ENCODE peak calls at places on chromosomes 5 and 9, in nine cellular contexts. U is ureter; R is PC-9; M is fibroblast of lung; D is NCI-H1694; Q is hepatocyte; I is stomach; W is GM10248; S is stimulated activated CD4-positive, alpha-beta T cell treated with anti-CD3 and anti-CD28 coated beads, Interleukin-2, amount 100 ng/mL, for 48 hours. H is an unnamed sample.

GRCh38 chr5:89484962-89485361 is 602.0 kb upstream of the MEF2C start:
- DNase-seq in W (no peak), U (no peak), R (no peak), I (no peak), Q (no peak), D (no peak), M (no peak), S (no peak), H (no peak)

GRCh38 chr5:92560698-92561361 is 1020.2 kb downstream of the NR2F1-AS1 start:
- DNase-seq in I (no peak), U (no peak), R (no peak), S (no peak), Q (peak), M (peak), W (no peak), D (no peak), H (peak)

GRCh38 chr9:88874391-88874790 is 116.9 kb upstream of the S1PR3 start:
- DNase-seq in W (no peak), I (no peak), R (no peak), M (peak), D (no peak), S (no peak), U (no peak), Q (peak), H (peak)

GRCh38 chr9:69186841-69187611 is 12.9 kb downstream of the TJP2 start:
- DNase-seq in M (peak), R (peak), D (no peak), U (no peak), Q (no peak), S (no peak), W (no peak), I (no peak), H (no peak)

GRCh38 chr9:93096811-93097382 is 880 bp downstream of the CARD19 start:
- DNase-seq in U (no peak), W (no peak), Q (no peak), S (no peak), D (no peak), I (no peak), R (no peak), M (no peak), H (no peak)

GRCh38 chr5:32004404-32004803 is 169.7 kb downstream of the GOLPH3 start:
- DNase-seq in U (no peak), D (no peak), M (no peak), I (no peak), Q (no peak), W (no peak), S (no peak), R (no peak), H (no peak)

GRCh38 chr5:122384612-122385180 is 72.7 kb downstream of the SNCAIP start:
- DNase-seq in D (no peak), S (no peak), W (no peak), M (no peak), Q (no peak), I (no peak), U (no peak), R (no peak), H (no peak)

GRCh38 chr9:32502459-32502858 is 23.5 kb downstream of the RIGI start:
- DNase-seq in U (no peak), W (no peak), S (no peak), I (no peak), D (no peak), M (peak), R (no peak), Q (no peak), H (peak)

GRCh38 chr9:128972956-128973355 is 25.5 kb downstream of the NUP188 start:
- DNase-seq in W (no peak), S (no peak), Q (no peak), I (peak), R (peak), M (peak), D (no peak), U (no peak), H (peak)

GRCh38 chr5:164504141-164504772 is 998.8 kb downstream of the MAT2B start:
- DNase-seq in I (peak), D (peak), W (peak), S (peak), U (peak), M (peak), Q (peak), R (peak), H (peak)

GRCh38 chr5:39074009-39074886 is at the start of gene RICTOR:
- DNase-seq in R (peak), W (peak), I (peak), Q (peak), M (peak), S (peak), U (peak), D (peak), H (peak)

GRCh38 chr9:33404782-33405362 is 2.5 kb upstream of the AQP7 start:
- DNase-seq in W (no peak), R (no peak), M (no peak), U (no peak), I (no peak), S (no peak), D (no peak), Q (no peak), H (no peak)

GRCh38 chr5:176955895-176956294 is 50.7 kb downstream of the UIMC1 start:
- DNase-seq in I (no peak), D (no peak), U (no peak), M (peak), Q (no peak), W (no peak), R (no peak), S (no peak), H (no peak)

GRCh38 chr9:113742878-113743277 is 133.2 kb upstream of the ZNF618 start:
- DNase-seq in M (no peak), I (no peak), R (no peak), U (no peak), D (no peak), W (no peak), Q (no peak), S (no peak), H (peak)

GRCh38 chr9:100020121-100020780 is 78.5 kb downstream of the ERP44 start:
- DNase-seq in W (no peak), M (peak), U (no peak), R (no peak), I (no peak), Q (no peak), D (no peak), S (no peak), H (peak)

GRCh38 chr9:133584167-133584558 is 25.0 kb downstream of the FAM163B start:
- DNase-seq in W (no peak), M (no peak), D (no peak), S (no peak), R (no peak), Q (no peak), U (no peak), I (no peak), H (no peak)

GRCh38 chr5:168312606-168313297 is 21.3 kb downstream of the WWC1 start:
- DNase-seq in W (no peak), M (no peak), U (no peak), Q (no peak), I (no peak), R (no peak), S (no peak), D (no peak), H (no peak)

GRCh38 chr9:69572611-69573010 is 99.6 kb downstream of the APBA1 start:
- DNase-seq in U (no peak), S (no peak), Q (no peak), M (no peak), W (no peak), R (no peak), D (no peak), I (no peak), H (no peak)

GRCh38 chr9:35517552-35518211 is 27.8 kb downstream of the RUSC2 start:
- DNase-seq in M (no peak), W (no peak), S (no peak), U (no peak), Q (no peak), I (no peak), D (no peak), R (no peak), H (no peak)

GRCh38 chr9:34984049-34984448 is 5.5 kb upstream of the DNAJB5 start:
- DNase-seq in W (no peak), I (no peak), S (no peak), D (no peak), U (no peak), Q (peak), M (peak), R (no peak), H (peak)

GRCh38 chr9:86749530-86750275 is 197.6 kb downstream of the GAS1 start:
- DNase-seq in W (no peak), U (no peak), I (no peak), Q (peak), M (peak), S (no peak), D (no peak), R (no peak), H (peak)

GRCh38 chr5:6712136-6712581 is 1.1 kb upstream of the TENT4A start:
- DNase-seq in W (peak), D (peak), U (peak), Q (peak), M (peak), R (peak), S (peak), I (peak), H (peak)

GRCh38 chr9:98783518-98784226 is 12.7 kb downstream of the ANKS6 start:
- DNase-seq in I (no peak), S (no peak), Q (no peak), R (no peak), M (no peak), U (no peak), D (no peak), W (no peak), H (no peak)

GRCh38 chr5:61289669-61290363 is 42.2 kb upstream of the ZSWIM6 start:
- DNase-seq in Q (no peak), U (no peak), I (no peak), M (no peak), W (no peak), S (no peak), D (no peak), R (no peak), H (no peak)

GRCh38 chr5:150117945-150118560 is 31.7 kb upstream of the CSF1R start:
- DNase-seq in I (peak), R (no peak), D (no peak), Q (no peak), U (peak), S (no peak), W (no peak), M (no peak), H (no peak)

GRCh38 chr5:105849701-105850100 is 1821.0 kb downstream of the EFNA5 start:
- DNase-seq in I (no peak), D (no peak), U (no peak), Q (no peak), W (no peak), S (no peak), R (no peak), M (peak), H (no peak)

GRCh38 chr9:70389642-70390266 is 24.7 kb downstream of the KLF9 start:
- DNase-seq in S (no peak), D (no peak), R (no peak), Q (no peak), U (no peak), I (no peak), W (no peak), M (peak), H (peak)

GRCh38 chr5:88033191-88033590 is 235.5 kb downstream of the TMEM161B start:
- DNase-seq in R (no peak), M (no peak), S (no peak), I (no peak), W (no peak), Q (no peak), U (no peak), D (no peak), H (no peak)

GRCh38 chr5:79143684-79144379 is 32.2 kb downstream of the BHMT start:
- DNase-seq in S (no peak), D (no peak), I (no peak), U (no peak), W (no peak), M (peak), Q (peak), R (peak), H (peak)

GRCh38 chr5:392431-392988 is 50.5 kb upstream of the EXOC3 start:
- DNase-seq in D (no peak), Q (peak), W (peak), I (peak), R (no peak), S (peak), U (no peak), M (peak), H (peak)

GRCh38 chr5:74232281-74232680 is 408.2 kb downstream of the ENC1 start:
- DNase-seq in I (no peak), M (peak), R (peak), W (no peak), U (no peak), Q (no peak), S (no peak), D (no peak), H (peak)

GRCh38 chr9:133023117-133023890 is 7.5 kb upstream of the GTF3C5 start:
- DNase-seq in R (peak), W (peak), D (no peak), U (no peak), S (peak), M (no peak), Q (no peak), I (peak), H (peak)

GRCh38 chr5:67065237-67065636 is 131.4 kb downstream of the CD180 start:
- DNase-seq in Q (no peak), I (no peak), R (no peak), W (peak), U (no peak), D (no peak), M (no peak), S (peak), H (no peak)

GRCh38 chr9:94984891-94985476 is 258.5 kb downstream of the AOPEP start:
- DNase-seq in W (no peak), I (no peak), R (no peak), Q (no peak), M (no peak), U (no peak), S (no peak), D (no peak), H (no peak)

GRCh38 chr5:115455241-115455640 is 89.3 kb downstream of the FEM1C start:
- DNase-seq in U (no peak), D (no peak), W (no peak), S (no peak), Q (peak), I (no peak), M (peak), R (no peak), H (peak)

H was measured in RPMI7951.